ENCODE peak calls at places on chromosomes 2 and 18, in six cellular contexts. One of them, this sample, is unnamed.

GRCh38 chr2:83915381-83915780 is 543.7 kb downstream of the SUCLG1 start:
- DNase-seq in stimulated activated CD4-positive, alpha-beta T cell treated with anti-CD3 and anti-CD28 coated beads, Interleukin-1b, Interleukin-23, amount 100 ng/mL, for 1 hour: no peak
- DNase-seq in RPMI8226: no peak
- DNase-seq in occipital lobe: no peak
- DNase-seq in kidney epithelial cell: no peak
- DNase-seq in activated naive CD8-positive, alpha-beta T cell treated with anti-CD3 and anti-CD28 coated beads for 36 hours: no peak
- DNase-seq in this sample: no peak

GRCh38 chr2:71474116-71474743 is 20.9 kb downstream of the DYSF start:
- DNase-seq in stimulated activated CD4-positive, alpha-beta T cell treated with anti-CD3 and anti-CD28 coated beads, Interleukin-1b, Interleukin-23, amount 100 ng/mL, for 1 hour: no peak
- DNase-seq in RPMI8226: no peak
- DNase-seq in occipital lobe: no peak
- DNase-seq in kidney epithelial cell: no peak
- DNase-seq in activated naive CD8-positive, alpha-beta T cell treated with anti-CD3 and anti-CD28 coated beads for 36 hours: no peak
- DNase-seq in this sample: no peak

GRCh38 chr2:217687771-217688170 is 315.0 kb downstream of the TNS1 start:
- DNase-seq in stimulated activated CD4-positive, alpha-beta T cell treated with anti-CD3 and anti-CD28 coated beads, Interleukin-1b, Interleukin-23, amount 100 ng/mL, for 1 hour: no peak
- DNase-seq in RPMI8226: no peak
- DNase-seq in occipital lobe: no peak
- DNase-seq in kidney epithelial cell: no peak
- DNase-seq in activated naive CD8-positive, alpha-beta T cell treated with anti-CD3 and anti-CD28 coated beads for 36 hours: no peak
- DNase-seq in this sample: no peak

GRCh38 chr2:71846669-71847291 is 300.9 kb downstream of the CYP26B1 start:
- DNase-seq in stimulated activated CD4-positive, alpha-beta T cell treated with anti-CD3 and anti-CD28 coated beads, Interleukin-1b, Interleukin-23, amount 100 ng/mL, for 1 hour: no peak
- DNase-seq in RPMI8226: no peak
- DNase-seq in occipital lobe: no peak
- DNase-seq in kidney epithelial cell: no peak
- DNase-seq in activated naive CD8-positive, alpha-beta T cell treated with anti-CD3 and anti-CD28 coated beads for 36 hours: no peak
- DNase-seq in this sample: no peak

GRCh38 chr2:61096438-61096837 is 30.8 kb downstream of the SANBR start:
- DNase-seq in stimulated activated CD4-positive, alpha-beta T cell treated with anti-CD3 and anti-CD28 coated beads, Interleukin-1b, Interleukin-23, amount 100 ng/mL, for 1 hour: no peak
- DNase-seq in RPMI8226: no peak
- DNase-seq in occipital lobe: no peak
- DNase-seq in kidney epithelial cell: no peak
- DNase-seq in activated naive CD8-positive, alpha-beta T cell treated with anti-CD3 and anti-CD28 coated beads for 36 hours: no peak
- DNase-seq in this sample: no peak

GRCh38 chr2:197453914-197454398 is 604 bp downstream of the COQ10B start:
- DNase-seq in stimulated activated CD4-positive, alpha-beta T cell treated with anti-CD3 and anti-CD28 coated beads, Interleukin-1b, Interleukin-23, amount 100 ng/mL, for 1 hour: no peak
- DNase-seq in RPMI8226: no peak
- DNase-seq in occipital lobe: no peak
- DNase-seq in kidney epithelial cell: peak; percentile 77
- DNase-seq in activated naive CD8-positive, alpha-beta T cell treated with anti-CD3 and anti-CD28 coated beads for 36 hours: peak; percentile 15
- DNase-seq in this sample: no peak

GRCh38 chr2:73896362-73897239 is 3.8 kb downstream of the ACTG2 start:
- DNase-seq in stimulated activated CD4-positive, alpha-beta T cell treated with anti-CD3 and anti-CD28 coated beads, Interleukin-1b, Interleukin-23, amount 100 ng/mL, for 1 hour: no peak
- DNase-seq in RPMI8226: no peak
- DNase-seq in occipital lobe: no peak
- DNase-seq in kidney epithelial cell: peak; percentile 21
- DNase-seq in activated naive CD8-positive, alpha-beta T cell treated with anti-CD3 and anti-CD28 coated beads for 36 hours: peak; percentile 47
- DNase-seq in this sample: no peak

GRCh38 chr2:6011871-6012380 is 319.7 kb downstream of the SOX11 start:
- DNase-seq in stimulated activated CD4-positive, alpha-beta T cell treated with anti-CD3 and anti-CD28 coated beads, Interleukin-1b, Interleukin-23, amount 100 ng/mL, for 1 hour: no peak
- DNase-seq in RPMI8226: no peak
- DNase-seq in occipital lobe: no peak
- DNase-seq in kidney epithelial cell: no peak
- DNase-seq in activated naive CD8-positive, alpha-beta T cell treated with anti-CD3 and anti-CD28 coated beads for 36 hours: no peak
- DNase-seq in this sample: no peak

GRCh38 chr18:34773961-34774754 is 64.1 kb downstream of the DTNA start:
- DNase-seq in stimulated activated CD4-positive, alpha-beta T cell treated with anti-CD3 and anti-CD28 coated beads, Interleukin-1b, Interleukin-23, amount 100 ng/mL, for 1 hour: no peak
- DNase-seq in RPMI8226: peak; percentile 87
- DNase-seq in occipital lobe: peak; percentile 29
- DNase-seq in kidney epithelial cell: peak; percentile 76
- DNase-seq in activated naive CD8-positive, alpha-beta T cell treated with anti-CD3 and anti-CD28 coated beads for 36 hours: no peak
- DNase-seq in this sample: no peak

GRCh38 chr18:77108001-77108692 is 24.4 kb downstream of the MBP start:
- DNase-seq in stimulated activated CD4-positive, alpha-beta T cell treated with anti-CD3 and anti-CD28 coated beads, Interleukin-1b, Interleukin-23, amount 100 ng/mL, for 1 hour: no peak
- DNase-seq in RPMI8226: no peak
- DNase-seq in occipital lobe: no peak
- DNase-seq in kidney epithelial cell: peak; percentile 63
- DNase-seq in activated naive CD8-positive, alpha-beta T cell treated with anti-CD3 and anti-CD28 coated beads for 36 hours: no peak
- DNase-seq in this sample: peak; percentile 38

GRCh38 chr2:220445429-220446105 is 818.1 kb downstream of the SLC4A3 start:
- DNase-seq in stimulated activated CD4-positive, alpha-beta T cell treated with anti-CD3 and anti-CD28 coated beads, Interleukin-1b, Interleukin-23, amount 100 ng/mL, for 1 hour: no peak
- DNase-seq in RPMI8226: no peak
- DNase-seq in occipital lobe: no peak
- DNase-seq in kidney epithelial cell: no peak
- DNase-seq in activated naive CD8-positive, alpha-beta T cell treated with anti-CD3 and anti-CD28 coated beads for 36 hours: no peak
- DNase-seq in this sample: no peak

GRCh38 chr2:174716785-174717184 is 47.5 kb downstream of the CHRNA1 start:
- DNase-seq in stimulated activated CD4-positive, alpha-beta T cell treated with anti-CD3 and anti-CD28 coated beads, Interleukin-1b, Interleukin-23, amount 100 ng/mL, for 1 hour: no peak
- DNase-seq in RPMI8226: no peak
- DNase-seq in occipital lobe: no peak
- DNase-seq in kidney epithelial cell: no peak
- DNase-seq in activated naive CD8-positive, alpha-beta T cell treated with anti-CD3 and anti-CD28 coated beads for 36 hours: no peak
- DNase-seq in this sample: no peak

GRCh38 chr2:224055101-224055500 is 16.0 kb upstream of the SERPINE2 start:
- DNase-seq in stimulated activated CD4-positive, alpha-beta T cell treated with anti-CD3 and anti-CD28 coated beads, Interleukin-1b, Interleukin-23, amount 100 ng/mL, for 1 hour: no peak
- DNase-seq in RPMI8226: no peak
- DNase-seq in occipital lobe: no peak
- DNase-seq in kidney epithelial cell: no peak
- DNase-seq in activated naive CD8-positive, alpha-beta T cell treated with anti-CD3 and anti-CD28 coated beads for 36 hours: no peak
- DNase-seq in this sample: no peak

GRCh38 chr2:20620271-20620681 is 30.6 kb downstream of the HS1BP3 start:
- DNase-seq in stimulated activated CD4-positive, alpha-beta T cell treated with anti-CD3 and anti-CD28 coated beads, Interleukin-1b, Interleukin-23, amount 100 ng/mL, for 1 hour: no peak
- DNase-seq in RPMI8226: no peak
- DNase-seq in occipital lobe: no peak
- DNase-seq in kidney epithelial cell: no peak
- DNase-seq in activated naive CD8-positive, alpha-beta T cell treated with anti-CD3 and anti-CD28 coated beads for 36 hours: no peak
- DNase-seq in this sample: no peak

GRCh38 chr2:174546519-174547506 is 50.8 kb downstream of the WIPF1 start:
- DNase-seq in stimulated activated CD4-positive, alpha-beta T cell treated with anti-CD3 and anti-CD28 coated beads, Interleukin-1b, Interleukin-23, amount 100 ng/mL, for 1 hour: no peak
- DNase-seq in RPMI8226: peak; percentile 70
- DNase-seq in occipital lobe: peak; percentile 9
- DNase-seq in kidney epithelial cell: no peak
- DNase-seq in activated naive CD8-positive, alpha-beta T cell treated with anti-CD3 and anti-CD28 coated beads for 36 hours: peak; percentile 33
- DNase-seq in this sample: peak; percentile 34

GRCh38 chr2:189113963-189114362 is 65.6 kb downstream of the COL5A2 start:
- DNase-seq in stimulated activated CD4-positive, alpha-beta T cell treated with anti-CD3 and anti-CD28 coated beads, Interleukin-1b, Interleukin-23, amount 100 ng/mL, for 1 hour: no peak
- DNase-seq in RPMI8226: no peak
- DNase-seq in occipital lobe: no peak
- DNase-seq in kidney epithelial cell: no peak
- DNase-seq in activated naive CD8-positive, alpha-beta T cell treated with anti-CD3 and anti-CD28 coated beads for 36 hours: no peak
- DNase-seq in this sample: no peak

GRCh38 chr2:7899241-7899640 is 782.6 kb upstream of the ID2 start:
- DNase-seq in stimulated activated CD4-positive, alpha-beta T cell treated with anti-CD3 and anti-CD28 coated beads, Interleukin-1b, Interleukin-23, amount 100 ng/mL, for 1 hour: no peak
- DNase-seq in RPMI8226: no peak
- DNase-seq in occipital lobe: no peak
- DNase-seq in kidney epithelial cell: no peak
- DNase-seq in activated naive CD8-positive, alpha-beta T cell treated with anti-CD3 and anti-CD28 coated beads for 36 hours: no peak
- DNase-seq in this sample: no peak

GRCh38 chr2:207115715-207116364 is 49.9 kb downstream of the KLF7 start:
- DNase-seq in stimulated activated CD4-positive, alpha-beta T cell treated with anti-CD3 and anti-CD28 coated beads, Interleukin-1b, Interleukin-23, amount 100 ng/mL, for 1 hour: no peak
- DNase-seq in RPMI8226: no peak
- DNase-seq in occipital lobe: peak; percentile 23
- DNase-seq in kidney epithelial cell: no peak
- DNase-seq in activated naive CD8-positive, alpha-beta T cell treated with anti-CD3 and anti-CD28 coated beads for 36 hours: no peak
- DNase-seq in this sample: no peak

GRCh38 chr18:5144629-5145028 is 52.4 kb downstream of the AKAIN1 start:
- DNase-seq in stimulated activated CD4-positive, alpha-beta T cell treated with anti-CD3 and anti-CD28 coated beads, Interleukin-1b, Interleukin-23, amount 100 ng/mL, for 1 hour: no peak
- DNase-seq in RPMI8226: no peak
- DNase-seq in occipital lobe: no peak
- DNase-seq in kidney epithelial cell: no peak
- DNase-seq in activated naive CD8-positive, alpha-beta T cell treated with anti-CD3 and anti-CD28 coated beads for 36 hours: no peak
- DNase-seq in this sample: no peak

GRCh38 chr2:105081006-105081701 is 43.3 kb downstream of the MRPS9 start:
- DNase-seq in stimulated activated CD4-positive, alpha-beta T cell treated with anti-CD3 and anti-CD28 coated beads, Interleukin-1b, Interleukin-23, amount 100 ng/mL, for 1 hour: no peak
- DNase-seq in RPMI8226: no peak
- DNase-seq in occipital lobe: no peak
- DNase-seq in kidney epithelial cell: no peak
- DNase-seq in activated naive CD8-positive, alpha-beta T cell treated with anti-CD3 and anti-CD28 coated beads for 36 hours: no peak
- DNase-seq in this sample: no peak

GRCh38 chr18:60676807-60677206 is 304.2 kb upstream of the MC4R start:
- DNase-seq in stimulated activated CD4-positive, alpha-beta T cell treated with anti-CD3 and anti-CD28 coated beads, Interleukin-1b, Interleukin-23, amount 100 ng/mL, for 1 hour: no peak
- DNase-seq in RPMI8226: no peak
- DNase-seq in occipital lobe: no peak
- DNase-seq in kidney epithelial cell: no peak
- DNase-seq in activated naive CD8-positive, alpha-beta T cell treated with anti-CD3 and anti-CD28 coated beads for 36 hours: no peak
- DNase-seq in this sample: no peak